ENCODE peak calls at places on chromosomes 11 and 22, in eight cellular contexts. W is transverse colon, K is K562, X is upper lobe of left lung, O is stomach, U is endothelial cell of umbilical vein, M is SK-N-MC, S is spleen. F is an unnamed sample.

GRCh38 chr11:132886335-132886734 is 646.0 kb downstream of the OPCML start:
- DNase-seq in K (no peak), X (no peak), W (no peak), S (no peak), O (no peak), U (no peak), M (no peak), F (no peak)

GRCh38 chr11:58784995-58785394 is 53.3 kb upstream of the GLYAT start:
- DNase-seq in X (no peak), M (no peak), S (no peak), O (no peak), K (no peak), W (no peak), U (no peak), F (no peak)

GRCh38 chr11:102446606-102447005 is 6.0 kb downstream of the TMEM123 start:
- DNase-seq in W (no peak), S (no peak), X (no peak), U (peak; percentile 70), O (no peak), M (no peak), K (no peak), F (no peak)

GRCh38 chr11:23696712-23697111 is 800.1 kb upstream of the LUZP2 start:
- DNase-seq in X (no peak), U (no peak), K (no peak), W (no peak), O (no peak), S (no peak), M (no peak), F (no peak)

GRCh38 chr11:1257916-1258315 is 35.0 kb downstream of the MUC5B start:
- DNase-seq in S (peak; percentile 50), W (no peak), K (no peak), M (no peak), X (peak; percentile 76), O (no peak), U (no peak), F (no peak)

GRCh38 chr11:108733479-108734116 is 68.7 kb downstream of the DDX10 start:
- DNase-seq in W (no peak), S (no peak), U (peak; percentile 63), O (no peak), M (no peak), X (no peak), K (no peak), F (no peak)

GRCh38 chr22:45421349-45422057 is 8.0 kb downstream of the RIBC2 start:
- DNase-seq in O (no peak), W (no peak), X (no peak), K (no peak), U (no peak), M (no peak), S (no peak), F (peak; percentile 6)

GRCh38 chr11:70270877-70271634 is 566 bp downstream of the PPFIA1 start:
- DNase-seq in O (peak; percentile 33), M (no peak), K (peak; percentile 75), U (peak; percentile 36), W (peak; percentile 50), X (peak; percentile 93), S (peak; percentile 93), F (no peak)

GRCh38 chr22:28479912-28480311 is 199.7 kb downstream of the TTC28 start:
- DNase-seq in S (no peak), K (no peak), U (no peak), M (no peak), O (no peak), X (no peak), W (no peak), F (no peak)

GRCh38 chr11:82873919-82874333 is 26.3 kb downstream of the PRCP start:
- DNase-seq in W (no peak), M (no peak), X (no peak), K (no peak), O (no peak), S (no peak), U (peak; percentile 74), F (no peak)

GRCh38 chr11:33829430-33830141 is 55.3 kb upstream of the FBXO3 start:
- DNase-seq in M (no peak), W (peak; percentile 55), U (peak; percentile 76), X (no peak), O (peak; percentile 67), S (no peak), K (peak; percentile 51), F (peak; percentile 32)

GRCh38 chr11:20045098-20045688 is 115.1 kb downstream of the DBX1 start:
- DNase-seq in K (no peak), W (no peak), O (no peak), X (peak; percentile 57), U (no peak), S (no peak), M (no peak), F (peak; percentile 62)

GRCh38 chr22:46070722-46071450 is 79.4 kb upstream of the PPARA start:
- DNase-seq in X (peak; percentile 95), S (peak; percentile 88), W (peak; percentile 68), U (peak; percentile 57), M (no peak), K (no peak), O (peak; percentile 71), F (peak; percentile 54)

GRCh38 chr11:65435330-65435931 is 12.8 kb downstream of the NEAT1 start:
- DNase-seq in X (no peak), U (no peak), O (no peak), S (peak; percentile 32), K (no peak), W (peak; percentile 23), M (no peak), F (no peak)

GRCh38 chr11:10486161-10486840 is 31.2 kb downstream of the AMPD3 start:
- DNase-seq in O (no peak), X (no peak), S (no peak), M (no peak), U (no peak), K (no peak), W (no peak), F (peak; percentile 27)

GRCh38 chr11:59283825-59284772 is 71.4 kb upstream of the MPEG1 start:
- DNase-seq in W (peak; percentile 45), M (peak; percentile 8), U (peak; percentile 38), X (no peak), K (peak; percentile 31), S (no peak), O (peak; percentile 53), F (peak; percentile 46)

GRCh38 chr11:34647532-34647931 is 26.6 kb downstream of the EHF start:
- DNase-seq in W (no peak), X (no peak), S (no peak), U (no peak), O (no peak), K (no peak), M (no peak), F (no peak)

GRCh38 chr11:125959511-125959910 is 13.7 kb downstream of the VSIG10L2 start:
- DNase-seq in M (no peak), U (no peak), O (no peak), S (no peak), X (no peak), K (no peak), W (no peak), F (no peak)

GRCh38 chr11:130908061-130908460 is 8.2 kb downstream of the SNX19 start:
- DNase-seq in S (no peak), K (no peak), X (no peak), O (no peak), U (peak; percentile 73), M (no peak), W (no peak), F (no peak)

GRCh38 chr11:130906616-130907015 is 9.7 kb downstream of the SNX19 start:
- DNase-seq in M (no peak), O (no peak), U (peak; percentile 62), W (no peak), S (no peak), K (no peak), X (no peak), F (no peak)

GRCh38 chr11:130904380-130904779 is 11.9 kb downstream of the SNX19 start:
- DNase-seq in K (peak; percentile 25), M (no peak), U (no peak), O (no peak), W (no peak), X (no peak), S (no peak), F (no peak)

GRCh38 chr11:130907229-130907628 is 9.1 kb downstream of the SNX19 start:
- DNase-seq in M (no peak), S (no peak), O (no peak), U (no peak), X (no peak), W (no peak), K (no peak), F (no peak)

GRCh38 chr11:130905512-130905911 is 10.8 kb downstream of the SNX19 start:
- DNase-seq in U (no peak), X (no peak), S (no peak), M (no peak), K (no peak), O (no peak), W (no peak), F (no peak)
- H3K36me3 ChIP-seq in U (peaks cover 33% of the 10 kb centered on the region), X (peaks cover 82% of the 10 kb centered on the region), S (peaks cover 89% of the 10 kb centered on the region), M (peaks cover 66% of the 10 kb centered on the region), K (peaks cover 97% of the 10 kb centered on the region), O (peaks cover 97% of the 10 kb centered on the region), W (peaks cover 68% of the 10 kb centered on the region), F (peaks cover 22% of the 10 kb centered on the region)

GRCh38 chr22:32796865-32797573 is 4.5 kb upstream of the TIMP3 start:
- DNase-seq in S (peak; percentile 83), X (peak; percentile 25), M (no peak), U (no peak), K (peak; percentile 65), O (peak; percentile 72), W (peak; percentile 70), F (peak; percentile 80)
- TF ChIP-seq POLR2AphosphoS5 in S (peak; percentile 66), X (no peak), M (no peak), U (no peak), K (no peak), O (peak; percentile 11), W (no peak), F (peak; percentile 61)

GRCh38 chr22:30129636-30130035 is 49.4 kb downstream of the HORMAD2 start:
- DNase-seq in X (no peak), O (no peak), K (no peak), M (no peak), U (no peak), W (no peak), S (no peak), F (no peak)

GRCh38 chr22:30127749-30128166 is 47.5 kb downstream of the HORMAD2 start:
- DNase-seq in U (no peak), M (no peak), X (no peak), S (no peak), W (no peak), O (no peak), K (no peak), F (no peak)

GRCh38 chr22:30128511-30128910 is 48.2 kb downstream of the HORMAD2 start:
- DNase-seq in O (no peak), X (no peak), M (no peak), W (no peak), U (no peak), K (no peak), S (no peak), F (no peak)

GRCh38 chr22:30132290-30132996 is 52.2 kb downstream of the HORMAD2 start:
- DNase-seq in S (no peak), K (no peak), W (no peak), M (no peak), U (no peak), O (no peak), X (no peak), F (no peak)
- H3K36me3 ChIP-seq in S (no peaks in the 10 kb centered on the region), K (no peaks in the 10 kb centered on the region), W (no peaks in the 10 kb centered on the region), M (no peaks in the 10 kb centered on the region), U (no peaks in the 10 kb centered on the region), O (no peaks in the 10 kb centered on the region), X (no peaks in the 10 kb centered on the region), F (no peaks in the 10 kb centered on the region)

DNA sequence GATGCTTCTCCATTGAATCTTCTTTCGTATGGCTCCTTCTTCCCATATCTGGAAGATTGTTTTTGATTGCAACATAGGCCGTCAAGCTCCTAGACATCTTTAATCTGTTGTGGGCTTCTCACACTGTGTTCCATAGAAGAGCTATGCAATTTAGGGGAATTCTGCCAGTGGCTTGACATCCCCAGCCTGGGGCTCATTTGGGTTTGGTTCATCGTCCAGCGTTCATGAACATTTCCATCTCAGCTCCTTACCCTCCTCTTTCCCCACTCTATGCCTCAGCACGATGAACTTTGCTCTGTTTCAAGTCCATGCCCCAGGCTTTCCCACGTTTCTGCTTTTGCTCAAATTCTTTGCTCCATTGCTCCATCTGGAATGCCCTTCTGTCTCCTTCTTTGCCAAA is 26.0 kb upstream of the CLMP start:
- DNase-seq in X (no peak), S (no peak), U (no peak), W (peak; percentile 29), M (no peak), O (no peak), K (no peak), F (no peak)
- TF ChIP-seq POLR2AphosphoS5 in X (peak; percentile 29), S (no peak), U (no peak), W (peak; percentile 44), M (no peak), O (peak; percentile 29), K (no peak), F (no peak)

F was measured in breast epithelium.